ENCODE peak calls at places on chromosome X, in four cellular contexts. Y is WERI-Rb-1, W is fibroblast of mammary gland, O is AG10803. J is an unnamed sample.

GRCh38 chrX:103531002-103531401 is 11.7 kb upstream of the RAB40A start:
- DNase-seq in W (peak), Y (no peak), O (peak), J (peak)

GRCh38 chrX:9861711-9862110 is 75.5 kb downstream of the SHROOM2 start:
- DNase-seq in Y (no peak), W (no peak), O (no peak), J (no peak)

GRCh38 chrX:13716905-13717304 is 17.5 kb downstream of the TRAPPC2 start:
- DNase-seq in O (no peak), Y (no peak), W (no peak), J (no peak)

GRCh38 chrX:43940811-43941210 is 32.4 kb downstream of the NDP start:
- DNase-seq in Y (no peak), O (peak), W (peak), J (peak)

GRCh38 chrX:127138218-127138617 is 318.7 kb downstream of the PRR32 start:
- DNase-seq in W (no peak), O (no peak), Y (no peak), J (no peak)

GRCh38 chrX:103376979-103377324 is 614 bp downstream of the BEX3 start:
- DNase-seq in W (no peak), Y (peak), O (no peak), J (no peak)

GRCh38 chrX:100685284-100685996 is 41.4 kb downstream of the SRPX2 start:
- DNase-seq in O (peak), W (peak), Y (peak), J (peak)

GRCh38 chrX:40106677-40107290 is 9.0 kb upstream of the BCOR start:
- DNase-seq in O (no peak), Y (no peak), W (no peak), J (no peak)

GRCh38 chrX:118614150-118614549 is 113.3 kb upstream of the IL13RA1 start:
- DNase-seq in W (no peak), Y (no peak), O (no peak), J (no peak)

GRCh38 chrX:151830911-151831310 is 81.8 kb upstream of the MAGEA4 start:
- DNase-seq in Y (no peak), O (no peak), W (no peak), J (no peak)

GRCh38 chrX:15903186-15903681 is 48.6 kb upstream of the AP1S2 start:
- DNase-seq in Y (no peak), W (no peak), O (no peak), J (no peak)

GRCh38 chrX:114580336-114580735 is 3.5 kb upstream of the HTR2C start:
- DNase-seq in Y (no peak), W (no peak), O (no peak), J (no peak)

GRCh38 chrX:13662537-13662841 is 9.5 kb downstream of the TCEANC start:
- DNase-seq in W (peak), O (peak), Y (no peak), J (no peak)

GRCh38 chrX:95057341-95057740 is 1383.3 kb downstream of the FAM133A start:
- DNase-seq in O (no peak), Y (no peak), W (peak), J (peak)

GRCh38 chrX:9471571-9471985 is 6.7 kb downstream of the TBL1X start:
- DNase-seq in Y (no peak), W (no peak), O (no peak), J (no peak)

GRCh38 chrX:31397119-31397518 is 325.3 kb upstream of the FTHL17 start:
- DNase-seq in Y (no peak), O (peak), W (peak), J (no peak)

GRCh38 chrX:12975999-12976558 is 1.2 kb downstream of the TMSB4X start:
- DNase-seq in O (peak), W (no peak), Y (peak), J (no peak)

GRCh38 chrX:100449696-100450606 is 39.9 kb upstream of the PCDH19 start:
- DNase-seq in O (no peak), Y (no peak), W (no peak), J (no peak)

GRCh38 chrX:131792356-131792749 is 230.7 kb upstream of the STK26 start:
- DNase-seq in W (peak), Y (peak), O (peak), J (peak)

GRCh38 chrX:3638280-3638873 is 75.1 kb downstream of the PRKX start:
- DNase-seq in O (peak), Y (peak), W (peak), J (peak)

GRCh38 chrX:72128881-72129280 is 2.8 kb downstream of the RTL5 start:
- DNase-seq in O (no peak), Y (peak), W (peak), J (no peak)

GRCh38 chrX:72131317-72132294 is at the start of gene RTL5:
- DNase-seq in O (peak), W (peak), Y (no peak), J (peak)

GRCh38 chrX:72130762-72131231 is 918 bp downstream of the RTL5 start:
- DNase-seq in Y (no peak), O (no peak), W (no peak), J (no peak)

GRCh38 chrX:72129661-72130060 is 2.1 kb downstream of the RTL5 start:
- DNase-seq in Y (no peak), O (no peak), W (no peak), J (no peak)

DNA sequence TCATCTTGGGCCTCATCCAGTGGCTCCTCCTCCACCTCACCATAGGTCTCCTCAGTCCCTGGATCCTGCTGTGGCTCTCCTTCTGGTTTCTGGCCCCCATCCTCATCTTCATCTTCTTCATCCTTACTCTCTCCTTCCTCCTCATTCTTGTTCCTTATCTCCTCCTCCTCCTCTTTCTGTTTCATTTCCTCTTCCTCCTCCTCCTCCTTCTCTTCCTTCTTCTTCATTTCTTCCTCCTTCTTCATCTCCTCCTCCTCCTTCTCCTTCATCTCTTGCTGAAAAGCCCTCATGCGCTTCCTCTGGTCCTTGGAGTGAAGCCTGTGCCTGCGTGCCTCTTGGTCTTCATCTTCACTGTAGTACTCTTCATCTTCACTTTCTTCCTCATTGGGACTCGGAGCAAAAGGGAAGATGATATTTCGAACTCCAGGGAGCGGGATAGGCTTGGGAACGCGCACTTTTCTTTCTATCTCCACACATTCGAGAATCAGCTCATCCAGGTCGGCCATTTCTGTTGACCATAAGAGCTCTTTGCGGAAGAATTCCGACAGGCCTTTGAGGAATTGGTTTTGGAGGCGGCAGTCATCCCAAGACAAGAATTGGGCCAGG is 1.5 kb downstream of the RTL5 start:
- DNase-seq in Y (no peak), W (no peak), O (no peak), J (no peak)
- H3K4me3 ChIP-seq in Y (no peak), W (no peak), O (no peak), J (no peak)

DNA sequence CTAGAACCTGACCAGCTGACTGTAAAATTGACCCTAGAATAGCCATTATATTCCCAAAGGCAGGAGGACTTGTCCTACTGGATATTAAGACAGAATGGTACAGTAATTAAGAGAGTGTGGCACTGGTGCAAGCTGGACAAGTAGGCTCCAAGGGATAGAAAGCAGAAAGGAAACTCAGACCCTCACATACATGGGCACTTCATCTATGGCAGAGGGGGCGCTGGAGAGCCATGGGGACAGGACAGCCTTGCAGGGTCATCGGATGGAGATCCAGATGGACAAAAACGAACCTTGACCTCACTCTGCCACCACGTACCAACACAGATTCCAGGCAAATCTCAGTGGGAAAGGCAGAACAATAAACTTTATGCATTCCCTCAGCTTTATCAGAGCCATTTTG is 40.6 kb downstream of the GAB3 start:
- DNase-seq in W (no peak), Y (no peak), O (no peak), J (no peak)
- TF ChIP-seq CTCF in W (no peak), Y (peak), O (no peak), J (no peak)

GRCh38 chrX:45731448-45731847 is 530.8 kb upstream of the DIPK2B start:
- DNase-seq in Y (no peak), O (no peak), W (no peak), J (no peak)
- H3K4me3 ChIP-seq in Y (no peak), O (no peak), W (no peak), J (no peak)

GRCh38 chrX:136209016-136209738 is 42.0 kb downstream of the MAP7D3 start:
- DNase-seq in O (peak), W (peak), Y (peak), J (peak)
- TF ChIP-seq CTCF in O (peak), W (peak), Y (peak), J (peak)

DNA sequence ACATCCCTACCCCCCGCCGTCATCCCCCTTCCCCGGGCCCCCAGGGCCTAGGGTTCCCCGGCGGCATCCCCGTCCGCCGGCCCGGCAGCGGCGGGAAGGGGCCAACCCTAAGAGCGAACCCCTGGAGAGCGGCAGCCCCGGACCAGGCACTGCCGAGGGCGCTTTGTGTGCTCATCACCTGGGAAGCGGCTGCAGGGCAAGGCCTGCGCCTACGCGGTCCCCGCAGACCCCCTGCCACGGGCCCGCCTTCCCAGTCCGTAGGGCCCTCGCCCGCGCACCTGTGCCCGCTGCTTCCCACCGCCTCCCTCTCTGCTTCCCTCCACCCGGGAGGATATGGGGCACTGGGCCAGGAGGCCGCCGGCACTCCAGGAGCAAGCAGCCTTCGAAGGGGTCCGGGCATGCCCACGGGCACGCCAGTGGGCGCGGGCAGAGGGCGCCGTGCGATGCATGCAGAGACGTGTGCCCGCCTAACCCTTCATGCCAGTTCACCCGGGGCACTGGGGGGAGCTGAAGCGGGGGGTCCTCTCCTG is 2.6 kb downstream of the FLNA start:
- DNase-seq in W (no peak), Y (no peak), O (no peak), J (no peak)
- H3K4me3 ChIP-seq in W (peak), Y (no peak), O (peak), J (peak)

GRCh38 chrX:134294548-134294947 is 57.6 kb downstream of the CCDC160 start:
- DNase-seq in W (peak), O (peak), Y (no peak), J (no peak)
- TF ChIP-seq CTCF in W (peak), O (peak), Y (no peak), J (peak)

DNA sequence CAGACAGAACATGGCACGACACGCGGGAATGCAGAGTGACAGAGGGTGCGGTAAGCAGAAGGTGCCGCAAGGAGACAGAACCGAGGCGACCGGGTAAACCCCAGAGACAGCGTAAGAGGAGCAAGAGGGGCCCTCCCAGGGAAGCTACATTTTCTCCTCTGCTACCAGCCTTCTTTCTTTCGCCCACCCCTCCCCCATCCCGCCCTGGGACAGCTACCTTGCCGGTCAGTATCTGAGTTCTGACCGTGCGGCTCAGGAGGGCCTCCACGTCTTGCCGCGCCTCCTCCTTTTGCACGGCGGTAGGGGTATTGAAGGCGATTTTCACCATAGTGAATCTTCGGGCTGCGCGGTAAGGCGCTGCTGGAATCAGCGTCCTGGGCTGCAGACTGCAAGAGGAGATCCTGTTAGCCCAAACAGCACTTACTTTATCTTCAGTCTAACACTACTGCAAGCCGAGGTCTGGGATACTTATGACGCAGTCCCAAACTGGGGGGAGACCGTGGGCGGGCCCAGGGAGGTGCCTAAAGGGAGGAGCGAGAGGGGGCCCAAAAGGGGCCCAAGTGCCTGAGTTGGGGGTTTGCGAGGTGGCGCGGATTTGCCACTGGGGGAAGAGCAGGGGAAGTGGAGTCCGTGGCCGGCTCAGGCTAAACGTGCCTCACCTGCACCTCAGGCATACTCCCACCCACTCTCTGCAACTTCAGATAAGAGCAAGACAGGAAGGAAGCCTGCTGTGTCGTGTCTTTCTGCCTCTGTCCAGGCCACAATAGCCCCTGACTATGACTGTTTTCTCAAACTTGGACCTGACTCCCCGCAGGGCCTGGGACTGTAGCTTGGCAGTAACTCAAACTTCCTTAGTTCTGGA is at the start of gene ITM2A:
- DNase-seq in Y (no peak), W (peak), O (no peak), J (no peak)
- H3K4me3 ChIP-seq in Y (no peak), W (peak), O (no peak), J (peak)